ENCODE peak calls at places on chromosomes 3 and 15, in ten cellular contexts. One of them, this sample, is unnamed. For H3K36me3, the result is how much of the 10 kb centered on the place peaks cover.

GRCh38 chr15:51223771-51224229 is 114.6 kb downstream of the CYP19A1 start:
- DNase-seq in Peyer's patch: no peak
- DNase-seq in esophagus squamous epithelium: no peak
- DNase-seq in lower lobe of right lung: no peak
- DNase-seq in brain microvascular endothelial cell: peak
- DNase-seq in CD4-positive, CD25-positive, alpha-beta regulatory T cell: peak
- DNase-seq in neural progenitor cell: no peak
- DNase-seq in suprapubic skin: no peak
- DNase-seq in H1: no peak
- DNase-seq in ovary: no peak
- DNase-seq in this sample: no peak

GRCh38 chr3:15099364-15100098 is 583 bp upstream of the RBSN start:
- DNase-seq in Peyer's patch: no peak
- DNase-seq in suprapubic skin: no peak
- DNase-seq in lower lobe of right lung: no peak
- DNase-seq in esophagus squamous epithelium: no peak
- DNase-seq in brain microvascular endothelial cell: no peak
- DNase-seq in H1: no peak
- DNase-seq in CD4-positive, CD25-positive, alpha-beta regulatory T cell: no peak
- DNase-seq in neural progenitor cell: peak
- DNase-seq in ovary: peak
- DNase-seq in this sample: no peak

GRCh38 chr3:64150527-64151238 is 74.6 kb downstream of the PRICKLE2 start:
- DNase-seq in Peyer's patch: peak
- DNase-seq in H1: no peak
- DNase-seq in lower lobe of right lung: peak
- DNase-seq in brain microvascular endothelial cell: peak
- DNase-seq in ovary: peak
- DNase-seq in suprapubic skin: no peak
- DNase-seq in esophagus squamous epithelium: no peak
- DNase-seq in neural progenitor cell: no peak
- DNase-seq in CD4-positive, CD25-positive, alpha-beta regulatory T cell: no peak
- DNase-seq in this sample: peak

GRCh38 chr15:41983221-41983620 is 10.9 kb upstream of the EHD4 start:
- DNase-seq in lower lobe of right lung: no peak
- DNase-seq in suprapubic skin: no peak
- DNase-seq in esophagus squamous epithelium: no peak
- DNase-seq in ovary: no peak
- DNase-seq in Peyer's patch: no peak
- DNase-seq in brain microvascular endothelial cell: no peak
- DNase-seq in H1: no peak
- DNase-seq in neural progenitor cell: no peak
- DNase-seq in CD4-positive, CD25-positive, alpha-beta regulatory T cell: no peak
- DNase-seq in this sample: no peak

GRCh38 chr3:122533931-122534334 is 19.2 kb upstream of the KPNA1 start:
- DNase-seq in brain microvascular endothelial cell: peak
- DNase-seq in Peyer's patch: no peak
- DNase-seq in lower lobe of right lung: no peak
- DNase-seq in H1: no peak
- DNase-seq in ovary: no peak
- DNase-seq in esophagus squamous epithelium: no peak
- DNase-seq in neural progenitor cell: no peak
- DNase-seq in suprapubic skin: no peak
- DNase-seq in CD4-positive, CD25-positive, alpha-beta regulatory T cell: peak
- DNase-seq in this sample: no peak

GRCh38 chr3:125023833-125024560 is 31.8 kb downstream of the HEG1 start:
- DNase-seq in neural progenitor cell: no peak
- DNase-seq in Peyer's patch: no peak
- DNase-seq in H1: no peak
- DNase-seq in lower lobe of right lung: no peak
- DNase-seq in esophagus squamous epithelium: no peak
- DNase-seq in brain microvascular endothelial cell: no peak
- DNase-seq in suprapubic skin: no peak
- DNase-seq in CD4-positive, CD25-positive, alpha-beta regulatory T cell: peak
- DNase-seq in ovary: no peak
- DNase-seq in this sample: no peak

GRCh38 chr3:69248394-69248793 is 126.0 kb upstream of the LMOD3 start:
- DNase-seq in H1: no peak
- DNase-seq in CD4-positive, CD25-positive, alpha-beta regulatory T cell: no peak
- DNase-seq in ovary: no peak
- DNase-seq in lower lobe of right lung: no peak
- DNase-seq in esophagus squamous epithelium: no peak
- DNase-seq in neural progenitor cell: no peak
- DNase-seq in suprapubic skin: no peak
- DNase-seq in brain microvascular endothelial cell: no peak
- DNase-seq in Peyer's patch: no peak
- DNase-seq in this sample: no peak

GRCh38 chr3:146817705-146818104 is 212.6 kb upstream of the PLSCR5 start:
- DNase-seq in neural progenitor cell: peak
- DNase-seq in lower lobe of right lung: no peak
- DNase-seq in esophagus squamous epithelium: no peak
- DNase-seq in brain microvascular endothelial cell: peak
- DNase-seq in CD4-positive, CD25-positive, alpha-beta regulatory T cell: no peak
- DNase-seq in H1: no peak
- DNase-seq in suprapubic skin: no peak
- DNase-seq in ovary: no peak
- DNase-seq in Peyer's patch: no peak
- DNase-seq in this sample: no peak

GRCh38 chr3:20280257-20280656 is 94.3 kb upstream of the SGO1 start:
- DNase-seq in H1: no peak
- DNase-seq in suprapubic skin: no peak
- DNase-seq in CD4-positive, CD25-positive, alpha-beta regulatory T cell: no peak
- DNase-seq in brain microvascular endothelial cell: no peak
- DNase-seq in ovary: no peak
- DNase-seq in lower lobe of right lung: no peak
- DNase-seq in Peyer's patch: no peak
- DNase-seq in esophagus squamous epithelium: no peak
- DNase-seq in neural progenitor cell: no peak
- DNase-seq in this sample: no peak

GRCh38 chr3:94259291-94259690 is 196.4 kb downstream of the NSUN3 start:
- DNase-seq in Peyer's patch: no peak
- DNase-seq in H1: no peak
- DNase-seq in lower lobe of right lung: no peak
- DNase-seq in neural progenitor cell: no peak
- DNase-seq in ovary: no peak
- DNase-seq in CD4-positive, CD25-positive, alpha-beta regulatory T cell: no peak
- DNase-seq in brain microvascular endothelial cell: no peak
- DNase-seq in esophagus squamous epithelium: no peak
- DNase-seq in suprapubic skin: no peak
- DNase-seq in this sample: no peak

GRCh38 chr3:184691397-184692131 is 20.3 kb downstream of the MAGEF1 start:
- DNase-seq in brain microvascular endothelial cell: no peak
- DNase-seq in Peyer's patch: no peak
- DNase-seq in esophagus squamous epithelium: no peak
- DNase-seq in lower lobe of right lung: no peak
- DNase-seq in H1: no peak
- DNase-seq in ovary: peak
- DNase-seq in suprapubic skin: no peak
- DNase-seq in CD4-positive, CD25-positive, alpha-beta regulatory T cell: no peak
- DNase-seq in neural progenitor cell: no peak
- DNase-seq in this sample: no peak

GRCh38 chr3:60456180-60456579 is 795.1 kb downstream of the FHIT start:
- DNase-seq in brain microvascular endothelial cell: no peak
- DNase-seq in esophagus squamous epithelium: no peak
- DNase-seq in suprapubic skin: no peak
- DNase-seq in Peyer's patch: no peak
- DNase-seq in ovary: no peak
- DNase-seq in neural progenitor cell: no peak
- DNase-seq in H1: no peak
- DNase-seq in CD4-positive, CD25-positive, alpha-beta regulatory T cell: no peak
- DNase-seq in lower lobe of right lung: no peak
- DNase-seq in this sample: no peak

GRCh38 chr3:61627768-61628185 is 66.4 kb downstream of the PTPRG start:
- DNase-seq in Peyer's patch: no peak
- DNase-seq in lower lobe of right lung: no peak
- DNase-seq in suprapubic skin: no peak
- DNase-seq in brain microvascular endothelial cell: peak
- DNase-seq in ovary: no peak
- DNase-seq in H1: no peak
- DNase-seq in esophagus squamous epithelium: no peak
- DNase-seq in CD4-positive, CD25-positive, alpha-beta regulatory T cell: no peak
- DNase-seq in neural progenitor cell: no peak
- DNase-seq in this sample: no peak

GRCh38 chr15:99502182-99502581 is 63.6 kb upstream of the MEF2A start:
- DNase-seq in ovary: no peak
- DNase-seq in brain microvascular endothelial cell: no peak
- DNase-seq in suprapubic skin: no peak
- DNase-seq in lower lobe of right lung: no peak
- DNase-seq in CD4-positive, CD25-positive, alpha-beta regulatory T cell: peak
- DNase-seq in Peyer's patch: no peak
- DNase-seq in H1: no peak
- DNase-seq in neural progenitor cell: no peak
- DNase-seq in esophagus squamous epithelium: no peak
- DNase-seq in this sample: no peak
- H3K4me3 ChIP-seq in ovary: no peak
- H3K4me3 ChIP-seq in brain microvascular endothelial cell: no peak
- H3K4me3 ChIP-seq in suprapubic skin: no peak
- H3K4me3 ChIP-seq in lower lobe of right lung: no peak
- H3K4me3 ChIP-seq in CD4-positive, CD25-positive, alpha-beta regulatory T cell: no peak
- H3K4me3 ChIP-seq in Peyer's patch: no peak
- H3K4me3 ChIP-seq in H1: no peak
- H3K4me3 ChIP-seq in neural progenitor cell: no peak
- H3K4me3 ChIP-seq in esophagus squamous epithelium: no peak
- H3K4me3 ChIP-seq in this sample: no peak

GRCh38 chr15:43402255-43402654 is 31.4 kb downstream of the TUBGCP4 start:
- DNase-seq in H1: no peak
- DNase-seq in neural progenitor cell: no peak
- DNase-seq in lower lobe of right lung: no peak
- DNase-seq in esophagus squamous epithelium: no peak
- DNase-seq in ovary: no peak
- DNase-seq in Peyer's patch: no peak
- DNase-seq in brain microvascular endothelial cell: no peak
- DNase-seq in suprapubic skin: no peak
- DNase-seq in CD4-positive, CD25-positive, alpha-beta regulatory T cell: no peak
- DNase-seq in this sample: no peak
- H3K36me3 ChIP-seq in H1: half or more
- H3K36me3 ChIP-seq in neural progenitor cell: under half
- H3K36me3 ChIP-seq in lower lobe of right lung: half or more
- H3K36me3 ChIP-seq in esophagus squamous epithelium: under half
- H3K36me3 ChIP-seq in ovary: under half
- H3K36me3 ChIP-seq in Peyer's patch: under half
- H3K36me3 ChIP-seq in brain microvascular endothelial cell: half or more
- H3K36me3 ChIP-seq in suprapubic skin: half or more
- H3K36me3 ChIP-seq in CD4-positive, CD25-positive, alpha-beta regulatory T cell: half or more
- H3K36me3 ChIP-seq in this sample: under half

GRCh38 chr3:127820221-127820870 is 2.0 kb downstream of the MGLL start:
- DNase-seq in suprapubic skin: no peak
- DNase-seq in ovary: no peak
- DNase-seq in esophagus squamous epithelium: no peak
- DNase-seq in CD4-positive, CD25-positive, alpha-beta regulatory T cell: no peak
- DNase-seq in neural progenitor cell: no peak
- DNase-seq in Peyer's patch: no peak
- DNase-seq in H1: no peak
- DNase-seq in lower lobe of right lung: peak
- DNase-seq in brain microvascular endothelial cell: no peak
- DNase-seq in this sample: no peak

GRCh38 chr3:127822836-127823589 is 698 bp upstream of the MGLL start:
- DNase-seq in suprapubic skin: peak
- DNase-seq in esophagus squamous epithelium: no peak
- DNase-seq in CD4-positive, CD25-positive, alpha-beta regulatory T cell: no peak
- DNase-seq in neural progenitor cell: peak
- DNase-seq in Peyer's patch: peak
- DNase-seq in brain microvascular endothelial cell: no peak
- DNase-seq in ovary: no peak
- DNase-seq in lower lobe of right lung: peak
- DNase-seq in H1: no peak
- DNase-seq in this sample: peak

GRCh38 chr3:127822166-127822835 is at the start of gene MGLL:
- DNase-seq in lower lobe of right lung: peak
- DNase-seq in esophagus squamous epithelium: no peak
- DNase-seq in neural progenitor cell: peak
- DNase-seq in CD4-positive, CD25-positive, alpha-beta regulatory T cell: peak
- DNase-seq in Peyer's patch: peak
- DNase-seq in H1: no peak
- DNase-seq in ovary: no peak
- DNase-seq in suprapubic skin: no peak
- DNase-seq in brain microvascular endothelial cell: peak
- DNase-seq in this sample: peak

GRCh38 chr3:127819656-127820055 is 2.7 kb downstream of the MGLL start:
- DNase-seq in suprapubic skin: no peak
- DNase-seq in CD4-positive, CD25-positive, alpha-beta regulatory T cell: no peak
- DNase-seq in ovary: no peak
- DNase-seq in Peyer's patch: no peak
- DNase-seq in H1: no peak
- DNase-seq in lower lobe of right lung: no peak
- DNase-seq in neural progenitor cell: no peak
- DNase-seq in brain microvascular endothelial cell: no peak
- DNase-seq in esophagus squamous epithelium: no peak
- DNase-seq in this sample: no peak

GRCh38 chr3:127820871-127821853 is 1.2 kb downstream of the MGLL start:
- DNase-seq in neural progenitor cell: no peak
- DNase-seq in ovary: no peak
- DNase-seq in lower lobe of right lung: peak
- DNase-seq in brain microvascular endothelial cell: no peak
- DNase-seq in Peyer's patch: peak
- DNase-seq in esophagus squamous epithelium: no peak
- DNase-seq in CD4-positive, CD25-positive, alpha-beta regulatory T cell: peak
- DNase-seq in suprapubic skin: no peak
- DNase-seq in H1: no peak
- DNase-seq in this sample: peak
- H3K4me3 ChIP-seq in neural progenitor cell: no peak
- H3K4me3 ChIP-seq in ovary: no peak
- H3K4me3 ChIP-seq in lower lobe of right lung: peak
- H3K4me3 ChIP-seq in brain microvascular endothelial cell: peak
- H3K4me3 ChIP-seq in Peyer's patch: peak
- H3K4me3 ChIP-seq in esophagus squamous epithelium: peak
- H3K4me3 ChIP-seq in CD4-positive, CD25-positive, alpha-beta regulatory T cell: no peak
- H3K4me3 ChIP-seq in suprapubic skin: peak
- H3K4me3 ChIP-seq in H1: no peak
- H3K4me3 ChIP-seq in this sample: no peak

GRCh38 chr15:25066708-25067107 is 111.9 kb downstream of the SNRPN start:
- DNase-seq in lower lobe of right lung: no peak
- DNase-seq in neural progenitor cell: no peak
- DNase-seq in Peyer's patch: no peak
- DNase-seq in esophagus squamous epithelium: no peak
- DNase-seq in ovary: no peak
- DNase-seq in H1: no peak
- DNase-seq in CD4-positive, CD25-positive, alpha-beta regulatory T cell: no peak
- DNase-seq in brain microvascular endothelial cell: no peak
- DNase-seq in suprapubic skin: no peak
- DNase-seq in this sample: no peak

GRCh38 chr15:25070357-25070963 is 115.7 kb downstream of the SNRPN start:
- DNase-seq in CD4-positive, CD25-positive, alpha-beta regulatory T cell: no peak
- DNase-seq in neural progenitor cell: no peak
- DNase-seq in lower lobe of right lung: no peak
- DNase-seq in H1: no peak
- DNase-seq in Peyer's patch: no peak
- DNase-seq in suprapubic skin: no peak
- DNase-seq in ovary: no peak
- DNase-seq in esophagus squamous epithelium: no peak
- DNase-seq in brain microvascular endothelial cell: no peak
- DNase-seq in this sample: no peak

GRCh38 chr15:25065876-25066275 is 111.1 kb downstream of the SNRPN start:
- DNase-seq in neural progenitor cell: no peak
- DNase-seq in esophagus squamous epithelium: no peak
- DNase-seq in brain microvascular endothelial cell: no peak
- DNase-seq in Peyer's patch: no peak
- DNase-seq in CD4-positive, CD25-positive, alpha-beta regulatory T cell: no peak
- DNase-seq in ovary: no peak
- DNase-seq in H1: no peak
- DNase-seq in suprapubic skin: no peak
- DNase-seq in lower lobe of right lung: no peak
- DNase-seq in this sample: no peak

GRCh38 chr15:25067725-25068309 is 113.0 kb downstream of the SNRPN start:
- DNase-seq in Peyer's patch: no peak
- DNase-seq in brain microvascular endothelial cell: no peak
- DNase-seq in CD4-positive, CD25-positive, alpha-beta regulatory T cell: no peak
- DNase-seq in ovary: no peak
- DNase-seq in esophagus squamous epithelium: no peak
- DNase-seq in lower lobe of right lung: no peak
- DNase-seq in neural progenitor cell: no peak
- DNase-seq in H1: no peak
- DNase-seq in suprapubic skin: no peak
- DNase-seq in this sample: no peak

GRCh38 chr15:25068696-25069095 is 113.9 kb downstream of the SNRPN start:
- DNase-seq in neural progenitor cell: no peak
- DNase-seq in lower lobe of right lung: no peak
- DNase-seq in esophagus squamous epithelium: no peak
- DNase-seq in suprapubic skin: no peak
- DNase-seq in ovary: no peak
- DNase-seq in Peyer's patch: no peak
- DNase-seq in H1: no peak
- DNase-seq in CD4-positive, CD25-positive, alpha-beta regulatory T cell: no peak
- DNase-seq in brain microvascular endothelial cell: no peak
- DNase-seq in this sample: no peak
- H3K36me3 ChIP-seq in neural progenitor cell: under half
- H3K36me3 ChIP-seq in lower lobe of right lung: half or more
- H3K36me3 ChIP-seq in esophagus squamous epithelium: under half
- H3K36me3 ChIP-seq in suprapubic skin: half or more
- H3K36me3 ChIP-seq in ovary: under half
- H3K36me3 ChIP-seq in Peyer's patch: under half
- H3K36me3 ChIP-seq in H1: half or more
- H3K36me3 ChIP-seq in CD4-positive, CD25-positive, alpha-beta regulatory T cell: half or more
- H3K36me3 ChIP-seq in brain microvascular endothelial cell: half or more
- H3K36me3 ChIP-seq in this sample: under half